ENCODE peak calls at places on chromosome 15, in eight cellular contexts. S, I, Y, R, G, O, V and C are unnamed samples.

GRCh38 chr15:96487245-96487644 is 156.7 kb downstream of the NR2F2 start:
- DNase-seq in G (no peak), Y (no peak), S (no peak), V (no peak), R (no peak), O (no peak), I (no peak), C (no peak)

GRCh38 chr15:89514596-89515406 is 18.4 kb upstream of the RHCG start:
- DNase-seq in G (no peak), O (no peak), S (no peak), I (no peak), R (peak; percentile 15), V (no peak), Y (peak; percentile 56), C (no peak)

GRCh38 chr15:81357178-81357686 is 16.8 kb downstream of the TMC3 start:
- DNase-seq in O (no peak), R (no peak), I (no peak), Y (no peak), V (peak; percentile 13), G (no peak), S (no peak), C (no peak)

GRCh38 chr15:44713006-44713966 is 2.0 kb downstream of the B2M start:
- DNase-seq in Y (no peak), V (peak; percentile 44), G (peak; percentile 43), I (no peak), R (peak; percentile 40), O (peak; percentile 51), S (no peak), C (peak; percentile 20)

GRCh38 chr15:39851505-39852082 is 68.5 kb downstream of the GPR176 start:
- DNase-seq in S (no peak), O (no peak), R (peak; percentile 49), G (peak; percentile 68), Y (no peak), V (no peak), I (no peak), C (no peak)

GRCh38 chr15:49135893-49136292 is 19.5 kb downstream of the COPS2 start:
- DNase-seq in S (peak; percentile 78), I (no peak), R (peak; percentile 87), O (no peak), V (no peak), G (peak; percentile 92), Y (no peak), C (no peak)

GRCh38 chr15:45328663-45329062 is 49.7 kb downstream of the GATM start:
- DNase-seq in Y (no peak), V (no peak), I (no peak), R (no peak), O (no peak), G (no peak), S (no peak), C (no peak)

GRCh38 chr15:82177291-82178010 is 85.1 kb downstream of the EFL1 start:
- DNase-seq in Y (no peak), S (peak; percentile 71), I (no peak), G (peak; percentile 62), O (no peak), R (peak; percentile 89), V (peak; percentile 5), C (no peak)

GRCh38 chr15:78129098-78130011 is 1.9 kb downstream of the CIB2 start:
- DNase-seq in V (no peak), O (no peak), S (no peak), G (no peak), Y (no peak), I (no peak), R (no peak), C (no peak)

GRCh38 chr15:26050979-26051378 is 187.9 kb upstream of the ATP10A start:
- DNase-seq in V (no peak), O (peak; percentile 33), Y (no peak), R (no peak), I (no peak), G (no peak), S (no peak), C (no peak)

GRCh38 chr15:70815604-70816003 is 38.4 kb downstream of the LARP6 start:
- DNase-seq in V (no peak), S (no peak), I (no peak), O (peak; percentile 31), R (no peak), G (peak; percentile 46), Y (no peak), C (peak; percentile 35)

GRCh38 chr15:92810418-92811138 is 89.5 kb upstream of the CHD2 start:
- DNase-seq in G (peak; percentile 78), Y (peak; percentile 72), R (peak; percentile 82), O (peak; percentile 87), S (peak; percentile 53), V (peak; percentile 78), I (peak; percentile 78), C (peak; percentile 73)

GRCh38 chr15:76342046-76342381 is 5.4 kb downstream of the ISL2 start:
- DNase-seq in R (no peak), G (no peak), Y (no peak), O (no peak), S (no peak), I (peak; percentile 32), V (no peak), C (no peak)

GRCh38 chr15:71186267-71186666 is 71.0 kb downstream of the THSD4 start:
- DNase-seq in O (no peak), I (no peak), R (no peak), G (no peak), S (no peak), Y (no peak), V (no peak), C (no peak)

GRCh38 chr15:50424066-50424890 is at the start of gene USP8:
- DNase-seq in O (peak; percentile 98), V (peak; percentile 98), Y (peak; percentile 98), I (peak; percentile 99), R (peak; percentile 98), S (peak; percentile 92), G (peak; percentile 95), C (peak; percentile 87)